ENCODE peak calls at places on chromosomes 3 and 15, in four cellular contexts. U is uterus, M is activated B cell treated with CpG ODN at 0.5 μM for 24 hours, R is right atrium auricular region. I is an unnamed sample.

GRCh38 chr15:67104453-67104852 is 39.1 kb downstream of the SMAD3 start:
- DNase-seq in U (no peak), M (no peak), R (no peak), I (no peak)

GRCh38 chr3:8571256-8571655 is 69.6 kb downstream of the LMCD1 start:
- DNase-seq in U (no peak), M (no peak), R (peak), I (no peak)

GRCh38 chr3:166444756-166445155 is 607.5 kb upstream of the BCHE start:
- DNase-seq in U (no peak), M (no peak), R (no peak), I (no peak)

GRCh38 chr3:45198264-45199260 is 27.5 kb downstream of the TMEM158 start:
- DNase-seq in U (peak), M (no peak), R (no peak), I (no peak)

GRCh38 chr15:77527831-77528231 is 104.9 kb downstream of the LINGO1 start:
- DNase-seq in U (no peak), M (no peak), R (no peak), I (no peak)

GRCh38 chr15:78684645-78685044 is 43.6 kb upstream of the CHRNB4 start:
- DNase-seq in U (no peak), M (no peak), R (no peak), I (no peak)

GRCh38 chr15:47475336-47475735 is 242.0 kb upstream of the SEMA6D start:
- DNase-seq in U (no peak), M (no peak), R (no peak), I (no peak)

GRCh38 chr3:78165876-78166275 is 1126.0 kb downstream of the ROBO2 start:
- DNase-seq in U (no peak), M (no peak), R (no peak), I (no peak)

GRCh38 chr3:122944671-122945151 is 82.9 kb downstream of the SEMA5B start:
- DNase-seq in U (no peak), M (no peak), R (no peak), I (no peak)

GRCh38 chr3:4656059-4656458 is 162.9 kb downstream of the ITPR1 start:
- DNase-seq in U (peak), M (no peak), R (peak), I (peak)

GRCh38 chr3:196149375-196149774 is 61.8 kb downstream of the ZDHHC19 start:
- DNase-seq in U (no peak), M (no peak), R (no peak), I (no peak)

GRCh38 chr15:98609144-98609852 is 39.0 kb upstream of the IGF1R start:
- DNase-seq in U (no peak), M (no peak), R (peak), I (no peak)

GRCh38 chr3:150737874-150738679 is 24.9 kb downstream of the SIAH2 start:
- DNase-seq in U (no peak), M (no peak), R (no peak), I (no peak)

GRCh38 chr3:141184430-141184829 is 47.2 kb upstream of the PXYLP1 start:
- DNase-seq in U (no peak), M (no peak), R (no peak), I (no peak)

GRCh38 chr3:111929484-111929883 is 49.3 kb upstream of the ABHD10 start:
- DNase-seq in U (no peak), M (no peak), R (no peak), I (no peak)

GRCh38 chr3:184230081-184230602 is 757 bp downstream of the VWA5B2 start:
- DNase-seq in U (no peak), M (peak), R (no peak), I (peak)

GRCh38 chr3:195451373-195452000 is 8.7 kb upstream of the ACAP2 start:
- DNase-seq in U (no peak), M (no peak), R (no peak), I (no peak)

GRCh38 chr3:53680026-53680425 is 166.2 kb downstream of the CHDH start:
- DNase-seq in U (peak), M (no peak), R (no peak), I (no peak)

GRCh38 chr3:4953119-4953518 is 26.1 kb upstream of the BHLHE40 start:
- DNase-seq in U (no peak), M (no peak), R (no peak), I (no peak)

GRCh38 chr3:47156418-47156817 is 7.5 kb downstream of the SETD2 start:
- DNase-seq in U (no peak), M (no peak), R (no peak), I (no peak)

GRCh38 chr3:66047321-66048050 is 8.8 kb upstream of the MAGI1 start:
- DNase-seq in U (peak), M (no peak), R (no peak), I (no peak)

GRCh38 chr15:66646799-66647198 is 55.2 kb upstream of the SMAD6 start:
- DNase-seq in U (no peak), M (no peak), R (no peak), I (no peak)

GRCh38 chr3:140760324-140761075 is 82.6 kb downstream of the TRIM42 start:
- DNase-seq in U (no peak), M (no peak), R (no peak), I (no peak)

GRCh38 chr15:92069308-92070244 is 216.1 kb downstream of the SLCO3A1 start:
- DNase-seq in U (peak), M (no peak), R (peak), I (no peak)

GRCh38 chr3:160768031-160768430 is 12.0 kb downstream of the PPM1L start:
- DNase-seq in U (no peak), M (no peak), R (no peak), I (no peak)

GRCh38 chr3:40718681-40719080 is 193.9 kb downstream of the ZNF621 start:
- DNase-seq in U (no peak), M (no peak), R (no peak), I (no peak)

GRCh38 chr3:157104521-157104920 is 55.4 kb downstream of the CCNL1 start:
- DNase-seq in U (peak), M (no peak), R (no peak), I (no peak)

DNA sequence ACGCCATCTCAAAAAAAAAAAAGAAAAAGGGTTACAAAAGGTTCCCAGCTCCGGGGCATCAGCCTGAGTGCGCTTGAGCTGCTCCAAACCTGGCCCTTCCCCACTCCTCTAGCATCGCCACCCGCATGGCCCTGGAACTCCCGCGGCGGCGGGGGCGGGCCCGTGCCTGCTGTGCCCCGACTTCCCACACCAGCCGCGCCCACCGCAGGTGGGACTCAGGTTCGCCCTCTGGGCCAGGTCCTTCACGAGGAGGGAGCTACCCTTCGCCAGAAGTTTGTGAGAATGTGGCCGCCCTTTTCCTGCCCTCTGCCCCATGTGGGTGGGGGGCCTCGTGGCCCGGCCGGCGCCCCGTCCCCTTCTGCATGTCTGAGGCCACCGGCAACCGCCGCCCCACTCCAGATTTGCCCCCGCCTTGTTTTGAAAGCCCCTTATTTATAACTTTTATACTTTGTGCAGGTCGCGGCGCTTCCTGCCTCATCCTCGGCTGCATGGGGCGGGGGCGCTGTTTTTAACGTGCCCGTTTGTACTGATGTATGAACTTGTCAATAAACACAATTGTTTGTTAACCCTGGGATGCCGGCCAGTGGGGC is 507 bp upstream of the JMJD7 start:
- DNase-seq in U (no peak), M (peak), R (no peak), I (no peak)
- TF ChIP-seq CTCF in U (no peak), M (no peak), R (no peak), I (peak)

DNA sequence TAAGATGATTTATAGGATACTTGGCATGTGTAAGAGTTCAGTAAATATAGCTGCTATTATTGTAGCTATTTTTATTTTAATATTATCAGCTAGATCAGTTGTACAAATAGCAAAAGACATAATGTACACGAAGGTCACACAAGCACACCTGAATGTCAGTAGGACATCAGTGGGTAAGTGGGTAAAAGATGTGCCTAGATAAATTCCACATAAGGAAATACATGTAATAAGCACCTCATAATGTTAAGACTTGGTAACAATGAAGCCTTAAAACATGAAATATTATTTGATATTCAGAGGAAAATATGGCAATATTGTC is 41.5 kb downstream of the ABHD2 start:
- DNase-seq in U (no peak), M (no peak), R (no peak), I (no peak)
- TF ChIP-seq CTCF in U (no peak), M (no peak), R (no peak), I (no peak)

GRCh38 chr3:24498391-24498790 is 3.7 kb upstream of the THRB start:
- DNase-seq in U (no peak), M (no peak), R (no peak), I (no peak)

GRCh38 chr3:24498796-24499195 is 4.1 kb upstream of the THRB start:
- DNase-seq in U (no peak), M (no peak), R (no peak), I (no peak)

GRCh38 chr3:24495334-24495994 is 814 bp upstream of the THRB start:
- DNase-seq in U (peak), M (no peak), R (peak), I (peak)

GRCh38 chr3:24497942-24498341 is 3.3 kb upstream of the THRB start:
- DNase-seq in U (no peak), M (no peak), R (no peak), I (no peak)

DNA sequence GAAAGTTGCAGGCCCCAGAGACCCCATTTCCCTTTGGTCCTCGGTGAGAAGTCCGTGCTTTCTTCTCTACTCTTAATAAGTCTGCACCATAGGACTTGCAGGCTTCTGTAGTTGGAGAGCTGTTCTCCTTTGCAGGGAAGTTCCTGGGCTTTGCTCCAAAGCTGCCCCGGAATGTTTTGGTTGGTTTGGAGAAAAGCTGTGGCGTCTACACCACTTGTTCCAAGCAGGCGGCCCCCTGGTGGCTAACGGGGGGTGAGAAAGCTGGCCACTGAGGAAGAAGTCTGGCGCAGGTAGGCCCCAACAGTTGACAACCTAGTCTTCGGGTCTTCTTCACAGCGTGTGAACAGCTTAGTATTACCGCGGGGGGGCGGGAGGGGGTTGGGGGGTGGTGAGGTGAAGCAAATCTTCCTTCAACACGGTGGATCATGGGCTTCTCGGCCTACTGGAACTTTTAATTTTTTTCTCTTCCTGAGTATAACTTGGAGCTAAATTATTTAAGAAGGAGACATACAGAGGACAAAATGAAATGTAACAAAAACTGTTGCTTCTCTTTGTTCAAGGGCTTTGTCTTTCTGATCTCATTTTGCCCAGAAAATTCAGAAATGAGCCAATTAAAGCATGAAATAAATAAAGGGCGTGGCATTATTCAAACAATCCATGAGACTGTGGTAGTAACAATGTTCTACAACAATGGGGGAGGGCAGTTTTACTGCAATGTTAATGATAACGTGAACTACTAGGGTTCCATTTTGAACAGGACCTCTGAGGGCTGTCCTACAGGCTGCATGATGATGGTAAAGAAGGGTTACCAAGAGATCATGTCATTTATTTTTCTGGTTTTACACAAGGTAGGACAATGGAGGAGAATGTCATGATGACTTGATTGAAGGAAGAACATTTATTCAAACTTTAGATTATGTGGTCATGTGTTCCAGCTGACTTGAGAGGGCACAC is 2.2 kb upstream of the THRB start:
- DNase-seq in U (peak), M (peak), R (peak), I (peak)
- TF ChIP-seq CTCF in U (peak), M (no peak), R (peak), I (peak)

DNA sequence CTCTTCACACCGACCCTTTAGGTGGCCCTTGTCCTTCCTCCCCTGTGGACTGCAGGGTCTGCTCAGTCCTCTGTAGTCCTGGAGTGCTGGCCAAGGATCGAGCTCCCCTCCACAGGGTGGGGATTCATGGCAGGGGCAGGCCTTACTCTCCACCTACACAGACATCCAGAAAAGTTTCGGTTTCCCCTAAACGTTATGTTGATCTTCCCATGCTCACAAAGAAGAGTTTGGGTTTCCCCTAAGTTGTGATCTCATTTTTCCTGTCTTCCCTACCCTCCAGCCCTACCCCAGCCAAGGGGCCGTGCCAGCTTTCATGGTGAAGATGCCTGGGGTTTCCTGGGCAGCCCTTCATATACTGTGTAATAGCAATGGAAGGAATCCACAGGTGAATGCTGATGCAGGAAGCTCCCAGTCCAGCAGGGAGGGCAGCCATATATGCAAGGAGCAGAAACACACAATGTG is 10.3 kb downstream of the STOML1 start:
- DNase-seq in U (no peak), M (no peak), R (no peak), I (no peak)
- TF ChIP-seq CTCF in U (no peak), M (no peak), R (no peak), I (no peak)

GRCh38 chr3:132652640-132653270 is 6.9 kb downstream of the ACAD11 start:
- DNase-seq in U (no peak), M (no peak), R (no peak), I (no peak)
- TF ChIP-seq CTCF in U (no peak), M (no peak), R (no peak), I (no peak)

GRCh38 chr15:74300057-74300620 is 64.0 kb downstream of the CCDC33 start:
- DNase-seq in U (no peak), M (no peak), R (no peak), I (no peak)

GRCh38 chr15:74304459-74304858 is 63.0 kb downstream of the CYP11A1 start:
- DNase-seq in U (no peak), M (no peak), R (no peak), I (no peak)

GRCh38 chr15:74303741-74304309 is 63.6 kb downstream of the CYP11A1 start:
- DNase-seq in U (no peak), M (no peak), R (no peak), I (no peak)

GRCh38 chr15:74301583-74302374 is 65.7 kb downstream of the CCDC33 start:
- DNase-seq in U (no peak), M (no peak), R (no peak), I (no peak)

GRCh38 chr15:74302821-74303359 is 64.6 kb downstream of the CYP11A1 start:
- DNase-seq in U (no peak), M (peak), R (no peak), I (peak)
- TF ChIP-seq CTCF in U (peak), M (no peak), R (peak), I (peak)

GRCh38 chr15:87660494-87661129 is 595.9 kb downstream of the NTRK3 start:
- DNase-seq in U (no peak), M (no peak), R (no peak), I (no peak)
- TF ChIP-seq CTCF in U (no peak), M (no peak), R (no peak), I (no peak)

DNA sequence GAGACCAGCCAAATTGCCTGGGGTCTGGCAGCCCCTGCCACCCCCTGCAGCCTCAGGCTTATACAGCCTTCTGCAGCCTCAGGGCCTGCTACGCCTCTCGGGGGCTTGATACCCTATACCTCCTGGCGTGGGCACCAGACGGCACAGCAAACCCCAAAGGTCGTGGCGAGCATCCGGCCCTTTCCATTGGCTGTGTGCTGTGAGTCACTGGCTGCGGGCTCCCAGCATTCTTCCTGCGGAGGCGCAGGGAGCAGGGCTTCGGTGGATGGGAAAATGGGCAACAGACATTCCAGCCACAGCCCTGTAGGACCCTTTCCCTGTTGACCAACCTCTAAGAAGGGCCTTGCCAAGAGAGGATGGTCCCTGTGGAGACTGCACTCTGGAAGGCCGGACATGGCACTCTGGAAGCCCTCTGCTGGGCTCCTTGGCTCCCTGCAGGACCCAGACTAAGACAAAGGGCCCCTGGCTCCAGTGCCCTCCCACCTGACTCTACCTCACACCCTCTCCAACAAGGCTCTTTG is 59.6 kb downstream of the ITGA11 start:
- DNase-seq in U (peak), M (no peak), R (peak), I (no peak)
- TF ChIP-seq CTCF in U (no peak), M (no peak), R (peak), I (peak)

DNA sequence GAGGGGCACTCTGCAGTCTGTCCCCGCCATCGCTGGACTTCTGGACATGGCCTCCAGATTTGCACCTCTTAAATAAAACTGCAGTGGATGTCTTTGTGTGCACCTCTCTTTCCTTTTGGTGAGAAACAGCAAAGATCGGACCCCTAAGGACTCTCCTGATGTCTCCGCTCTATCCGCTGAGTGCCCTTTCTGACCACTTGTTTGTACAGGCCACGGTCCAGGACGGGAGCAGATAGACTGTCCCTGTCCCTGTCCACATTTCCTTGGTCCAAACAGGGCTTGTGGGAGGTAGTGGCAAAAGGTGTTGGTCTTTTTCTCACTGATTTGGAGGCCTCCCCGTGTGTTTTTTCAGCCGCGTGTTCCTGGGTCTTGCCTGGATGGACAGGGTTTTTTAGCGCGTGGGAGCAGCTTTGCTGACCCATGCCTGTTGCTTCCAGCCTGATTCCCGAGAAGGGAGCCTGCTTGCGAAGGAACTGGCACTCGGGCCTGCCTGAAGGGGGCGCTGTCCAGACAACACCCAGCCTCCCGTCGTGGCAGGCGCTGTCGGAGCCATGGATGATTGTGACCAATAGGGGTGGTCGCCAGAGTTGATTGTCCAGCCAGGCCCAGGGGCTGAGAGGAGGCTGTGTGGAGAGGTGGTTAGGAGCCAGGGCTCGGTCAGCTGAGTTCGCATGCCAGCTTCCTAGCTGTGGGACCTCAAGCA is 13.2 kb upstream of the STAB1 start:
- DNase-seq in U (no peak), M (no peak), R (no peak), I (no peak)
- TF ChIP-seq CTCF in U (no peak), M (no peak), R (peak), I (peak)